ENCODE peak calls at places on chromosome 5, in seven cellular contexts. Z is BE2C, Q is fibroblast of pulmonary artery, O is left ventricle myocardium inferior, I is endothelial cell, Y is AG10803, U is A549. E is an unnamed sample.

GRCh38 chr5:71481441-71481840 is 26.0 kb downstream of the BDP1 start:
- DNase-seq in I (no peak), Y (no peak), O (no peak), Q (no peak), U (no peak), Z (no peak), E (no peak)

GRCh38 chr5:171705830-171706229 is 79.8 kb upstream of the SMIM23 start:
- DNase-seq in Z (no peak), I (no peak), Y (no peak), O (no peak), U (no peak), Q (no peak), E (no peak)

GRCh38 chr5:176542596-176543427 is 5.6 kb upstream of the RNF44 start:
- DNase-seq in I (peak; percentile 40), Y (no peak), Z (peak; percentile 67), Q (no peak), U (no peak), O (no peak), E (no peak)

GRCh38 chr5:111135946-111136345 is 43.8 kb downstream of the WDR36 start:
- DNase-seq in U (no peak), Q (peak; percentile 46), O (no peak), Y (peak; percentile 44), Z (no peak), I (no peak), E (peak; percentile 57)

GRCh38 chr5:141865406-141865805 is 12.8 kb downstream of the PCDH1 start:
- DNase-seq in Q (no peak), U (no peak), O (no peak), I (no peak), Y (no peak), Z (no peak), E (no peak)

GRCh38 chr5:72228957-72229356 is 91.1 kb downstream of the MRPS27 start:
- DNase-seq in Q (no peak), U (no peak), Y (no peak), I (no peak), O (peak; percentile 41), Z (no peak), E (no peak)

GRCh38 chr5:54844905-54845566 is 140.4 kb downstream of the ESM1 start:
- DNase-seq in I (no peak), U (no peak), O (no peak), Y (peak; percentile 76), Z (no peak), Q (peak; percentile 83), E (peak; percentile 60)

GRCh38 chr5:100644776-100645175 is 109.6 kb downstream of the FAM174A start:
- DNase-seq in U (no peak), Y (no peak), I (no peak), Z (no peak), O (no peak), Q (no peak), E (no peak)

GRCh38 chr5:56986631-56986957 is 34.7 kb upstream of the MIER3 start:
- DNase-seq in I (no peak), U (no peak), O (no peak), Q (no peak), Z (no peak), Y (no peak), E (peak; percentile 61)

GRCh38 chr5:111859031-111859430 is 102.0 kb upstream of the NREP start:
- DNase-seq in Y (peak; percentile 25), I (no peak), Q (peak; percentile 76), O (no peak), U (no peak), Z (no peak), E (no peak)

GRCh38 chr5:39829479-39829878 is 404.7 kb upstream of the DAB2 start:
- DNase-seq in I (no peak), Y (no peak), U (no peak), Q (no peak), Z (no peak), O (no peak), E (no peak)

GRCh38 chr5:14667290-14667689 is 2.8 kb downstream of the OTULIN start:
- DNase-seq in I (no peak), Y (no peak), Z (no peak), U (no peak), O (no peak), Q (no peak), E (no peak)

GRCh38 chr5:103224118-103224893 is 34.3 kb upstream of the MACIR start:
- DNase-seq in Z (peak; percentile 62), U (no peak), O (no peak), Q (peak; percentile 93), I (peak; percentile 47), Y (peak; percentile 80), E (peak; percentile 73)

GRCh38 chr5:32713396-32714381 is 2.6 kb downstream of the NPR3 start:
- DNase-seq in Y (peak; percentile 69), I (peak; percentile 29), Z (no peak), U (no peak), Q (no peak), O (peak; percentile 55), E (peak; percentile 62)

GRCh38 chr5:37839441-37840035 is 303 bp downstream of the GDNF start:
- DNase-seq in I (peak; percentile 41), U (peak; percentile 57), Z (peak; percentile 78), Q (peak; percentile 62), O (peak; percentile 49), Y (peak; percentile 62), E (peak; percentile 47)

GRCh38 chr5:100542086-100542485 is 6.9 kb downstream of the FAM174A start:
- DNase-seq in Y (no peak), Z (no peak), Q (no peak), I (no peak), U (no peak), O (no peak), E (no peak)

GRCh38 chr5:141636413-141637265 is at the start of the genes HDAC3 and RELL2:
- DNase-seq in Z (peak; percentile 98), Q (peak; percentile 91), Y (peak; percentile 85), I (peak; percentile 97), U (peak; percentile 93), O (peak; percentile 95), E (peak; percentile 85)

GRCh38 chr5:93990504-93991085 is 249.2 kb upstream of the POU5F2 start:
- DNase-seq in Z (peak; percentile 7), O (no peak), U (no peak), Q (peak; percentile 58), I (no peak), Y (peak; percentile 8), E (no peak)

GRCh38 chr5:68398146-68398812 is 182.7 kb downstream of the PIK3R1 start:
- DNase-seq in Y (no peak), I (no peak), U (no peak), Z (no peak), Q (no peak), O (no peak), E (no peak)

GRCh38 chr5:151139015-151139414 is 18.6 kb downstream of the ANXA6 start:
- DNase-seq in Z (no peak), U (no peak), I (no peak), Y (no peak), O (no peak), Q (no peak), E (no peak)

GRCh38 chr5:101278011-101278687 is 375.1 kb upstream of the ST8SIA4 start:
- DNase-seq in Z (no peak), U (no peak), O (no peak), Y (no peak), Q (peak; percentile 0), I (no peak), E (no peak)

GRCh38 chr5:172678902-172679301 is 37.8 kb downstream of the NEURL1B start:
- DNase-seq in O (peak; percentile 86), U (no peak), Q (no peak), Z (peak; percentile 74), I (no peak), Y (no peak), E (no peak)

DNA sequence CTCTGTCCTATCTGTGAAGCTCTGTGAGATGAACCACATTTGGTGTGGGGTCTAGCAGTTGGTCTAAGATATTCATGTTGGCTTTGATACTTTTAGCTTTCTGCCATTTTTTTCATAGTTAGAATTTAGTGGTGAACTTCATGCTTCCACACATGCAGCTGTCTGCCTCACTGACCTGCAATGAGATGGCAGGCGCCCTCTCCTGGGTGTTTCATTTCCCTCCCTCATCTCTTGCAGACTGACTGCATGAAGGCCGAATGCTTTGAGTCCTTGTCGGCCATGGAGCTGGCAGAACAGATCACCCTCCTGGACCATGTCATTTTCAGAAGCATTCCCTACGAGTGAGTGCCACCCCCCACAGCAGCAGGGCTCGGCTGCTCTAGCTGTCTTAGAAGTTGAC is 26.1 kb upstream of the CKMT2 start:
- DNase-seq in Q (peak; percentile 16), U (peak; percentile 13), I (peak; percentile 34), O (no peak), Y (peak; percentile 13), Z (peak; percentile 32), E (no peak)
- TF ChIP-seq CTCF in Q (peak; percentile 33), U (no peak), I (no peak), O (no peak), Y (peak; percentile 29), Z (peak; percentile 56), E (peak; percentile 56)

GRCh38 chr5:119945696-119946095 is 316.3 kb downstream of the FAM170A start:
- DNase-seq in U (no peak), I (no peak), Q (no peak), O (no peak), Z (no peak), Y (peak; percentile 51), E (no peak)

GRCh38 chr5:119943148-119943547 is 313.8 kb downstream of the FAM170A start:
- DNase-seq in O (no peak), U (no peak), Z (no peak), I (no peak), Q (peak; percentile 37), Y (peak; percentile 43), E (peak; percentile 39)
- TF ChIP-seq CTCF in O (peak; percentile 51), U (peak; percentile 14), Z (no peak), I (no peak), Q (no peak), Y (peak; percentile 44), E (peak; percentile 70)

GRCh38 chr5:73692166-73692640 is 66.2 kb downstream of the ARHGEF28 start:
- DNase-seq in I (no peak), Q (peak; percentile 51), Z (no peak), U (peak; percentile 36), O (no peak), Y (peak; percentile 79), E (peak; percentile 73)

GRCh38 chr5:73692981-73693380 is 67.0 kb downstream of the ARHGEF28 start:
- DNase-seq in I (no peak), O (no peak), Q (no peak), Z (no peak), Y (no peak), U (no peak), E (no peak)

GRCh38 chr5:73694089-73694488 is 68.1 kb downstream of the ARHGEF28 start:
- DNase-seq in Z (no peak), I (no peak), Q (no peak), U (no peak), O (no peak), Y (no peak), E (no peak)

GRCh38 chr5:73691301-73691700 is 65.3 kb downstream of the ARHGEF28 start:
- DNase-seq in I (no peak), Q (no peak), O (no peak), U (no peak), Y (no peak), Z (no peak), E (no peak)

GRCh38 chr5:73693573-73694061 is 67.6 kb downstream of the ARHGEF28 start:
- DNase-seq in O (no peak), Y (peak; percentile 47), U (peak; percentile 40), Q (peak; percentile 71), I (peak; percentile 10), Z (peak; percentile 17), E (peak; percentile 40)
- TF ChIP-seq CTCF in O (peak; percentile 55), Y (peak; percentile 68), U (peak; percentile 73), Q (peak; percentile 70), I (peak; percentile 54), Z (peak; percentile 69), E (peak; percentile 81)

DNA sequence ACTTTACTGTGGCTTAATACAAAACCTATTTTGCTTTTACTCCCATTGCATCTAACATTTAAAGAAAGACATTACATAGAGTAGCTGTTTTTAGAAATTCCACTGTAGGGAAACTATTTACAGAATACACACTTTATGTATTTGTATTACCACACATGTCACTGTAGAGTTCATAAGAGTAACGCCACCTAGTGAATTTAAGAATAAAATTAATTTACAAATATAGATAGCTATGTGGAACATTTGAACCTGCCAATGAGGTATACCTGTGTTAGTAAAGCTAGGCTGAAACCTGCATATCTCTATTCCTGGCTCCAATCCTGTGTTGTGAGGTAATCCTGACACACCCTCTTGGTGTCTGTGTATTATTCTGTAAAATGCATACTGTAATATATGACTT is 234.4 kb downstream of the MAST4 start:
- DNase-seq in Z (no peak), O (no peak), Q (peak; percentile 30), I (no peak), U (no peak), Y (no peak), E (no peak)
- TF ChIP-seq CTCF in Z (no peak), O (peak; percentile 39), Q (peak; percentile 26), I (no peak), U (peak; percentile 40), Y (peak; percentile 31), E (peak; percentile 55)